ENCODE peak calls at places on chromosomes 13 and 19, in nine cellular contexts. J, F, H, B, O, V, G, Q and D are unnamed samples.

GRCh38 chr19:39405930-39406655 is 554 bp upstream of the ZFP36 start:
- DNase-seq in J (peak; percentile 83), F (no peak), H (peak; percentile 55), B (no peak), O (peak; percentile 98), V (peak; percentile 96), G (peak; percentile 97), Q (peak; percentile 83), D (no peak)

GRCh38 chr13:99124695-99125334 is 75.8 kb upstream of the UBAC2 start:
- DNase-seq in J (no peak), F (no peak), H (peak; percentile 69), B (peak; percentile 74), O (no peak), V (no peak), G (no peak), Q (no peak), D (peak; percentile 4)

GRCh38 chr19:28388988-28389387 is 824.0 kb downstream of the UQCRFS1 start:
- DNase-seq in J (no peak), F (no peak), H (no peak), B (no peak), O (no peak), V (no peak), G (no peak), Q (no peak), D (no peak)

GRCh38 chr13:49569993-49570689 is 15.2 kb downstream of the RCBTB1 start:
- DNase-seq in J (no peak), F (no peak), H (peak; percentile 84), B (no peak), O (no peak), V (no peak), G (no peak), Q (no peak), D (no peak)

GRCh38 chr19:19774354-19775033 is 41.6 kb upstream of the ZNF14 start:
- DNase-seq in J (no peak), F (no peak), H (no peak), B (no peak), O (no peak), V (no peak), G (no peak), Q (no peak), D (no peak)

GRCh38 chr19:29724102-29724641 is 9.1 kb upstream of the C19orf12 start:
- DNase-seq in J (no peak), F (peak; percentile 36), H (no peak), B (peak; percentile 3), O (peak; percentile 58), V (no peak), G (no peak), Q (peak; percentile 75), D (no peak)

GRCh38 chr13:99034333-99035085 is 56.6 kb upstream of the DOCK9 start:
- DNase-seq in J (no peak), F (no peak), H (no peak), B (no peak), O (no peak), V (no peak), G (no peak), Q (no peak), D (no peak)

GRCh38 chr19:13718733-13719132 is 45.6 kb upstream of the MRI1 start:
- DNase-seq in J (peak; percentile 56), F (no peak), H (peak; percentile 56), B (peak; percentile 66), O (no peak), V (peak; percentile 49), G (no peak), Q (peak; percentile 55), D (no peak)

GRCh38 chr13:96730676-96731075 is 263.6 kb downstream of the OXGR1 start:
- DNase-seq in J (no peak), F (no peak), H (peak; percentile 8), B (no peak), O (no peak), V (no peak), G (no peak), Q (no peak), D (no peak)

GRCh38 chr19:50252111-50252886 is 48.9 kb downstream of the MYH14 start:
- DNase-seq in J (peak; percentile 68), F (peak; percentile 44), H (no peak), B (no peak), O (no peak), V (peak; percentile 61), G (peak; percentile 25), Q (peak; percentile 69), D (no peak)

GRCh38 chr13:41011382-41011956 is 7.6 kb downstream of the ELF1 start:
- DNase-seq in J (no peak), F (no peak), H (no peak), B (no peak), O (no peak), V (no peak), G (no peak), Q (no peak), D (no peak)

GRCh38 chr13:73169971-73170370 is 111.2 kb downstream of the KLF5 start:
- DNase-seq in J (no peak), F (no peak), H (peak; percentile 61), B (no peak), O (no peak), V (no peak), G (no peak), Q (peak; percentile 49), D (no peak)

GRCh38 chr13:64274481-64275217 is 2859.0 kb upstream of the PCDH20 start:
- DNase-seq in J (no peak), F (no peak), H (peak; percentile 26), B (no peak), O (no peak), V (no peak), G (no peak), Q (no peak), D (no peak)

GRCh38 chr19:51904331-51905165 is at the start of gene ZNF649:
- DNase-seq in J (peak; percentile 92), F (peak; percentile 78), H (peak; percentile 78), B (peak; percentile 89), O (peak; percentile 92), V (peak; percentile 90), G (peak; percentile 75), Q (peak; percentile 96), D (peak; percentile 77)

GRCh38 chr19:54023191-54023590 is 31.8 kb downstream of the CACNG6 start:
- DNase-seq in J (no peak), F (no peak), H (no peak), B (no peak), O (no peak), V (no peak), G (no peak), Q (no peak), D (no peak)

GRCh38 chr13:38743499-38743898 is 56.6 kb downstream of the FREM2 start:
- DNase-seq in J (no peak), F (no peak), H (no peak), B (no peak), O (no peak), V (no peak), G (no peak), Q (no peak), D (no peak)

GRCh38 chr13:64158910-64159309 is 2743.3 kb upstream of the PCDH20 start:
- DNase-seq in J (no peak), F (no peak), H (peak; percentile 66), B (peak; percentile 68), O (no peak), V (no peak), G (no peak), Q (no peak), D (peak; percentile 60)

GRCh38 chr19:31902821-31903220 is 442.6 kb upstream of the ZNF507 start:
- DNase-seq in J (no peak), F (no peak), H (no peak), B (no peak), O (no peak), V (no peak), G (no peak), Q (no peak), D (no peak)

GRCh38 chr19:15291089-15291488 is 41.2 kb downstream of the BRD4 start:
- DNase-seq in J (no peak), F (no peak), H (peak; percentile 38), B (peak; percentile 70), O (no peak), V (no peak), G (no peak), Q (no peak), D (peak; percentile 66)
- TF ChIP-seq CTCF in J (no peak), F (no peak), H (no peak), B (no peak), O (no peak), V (no peak), G (no peak), Q (no peak), D (no peak)

DNA sequence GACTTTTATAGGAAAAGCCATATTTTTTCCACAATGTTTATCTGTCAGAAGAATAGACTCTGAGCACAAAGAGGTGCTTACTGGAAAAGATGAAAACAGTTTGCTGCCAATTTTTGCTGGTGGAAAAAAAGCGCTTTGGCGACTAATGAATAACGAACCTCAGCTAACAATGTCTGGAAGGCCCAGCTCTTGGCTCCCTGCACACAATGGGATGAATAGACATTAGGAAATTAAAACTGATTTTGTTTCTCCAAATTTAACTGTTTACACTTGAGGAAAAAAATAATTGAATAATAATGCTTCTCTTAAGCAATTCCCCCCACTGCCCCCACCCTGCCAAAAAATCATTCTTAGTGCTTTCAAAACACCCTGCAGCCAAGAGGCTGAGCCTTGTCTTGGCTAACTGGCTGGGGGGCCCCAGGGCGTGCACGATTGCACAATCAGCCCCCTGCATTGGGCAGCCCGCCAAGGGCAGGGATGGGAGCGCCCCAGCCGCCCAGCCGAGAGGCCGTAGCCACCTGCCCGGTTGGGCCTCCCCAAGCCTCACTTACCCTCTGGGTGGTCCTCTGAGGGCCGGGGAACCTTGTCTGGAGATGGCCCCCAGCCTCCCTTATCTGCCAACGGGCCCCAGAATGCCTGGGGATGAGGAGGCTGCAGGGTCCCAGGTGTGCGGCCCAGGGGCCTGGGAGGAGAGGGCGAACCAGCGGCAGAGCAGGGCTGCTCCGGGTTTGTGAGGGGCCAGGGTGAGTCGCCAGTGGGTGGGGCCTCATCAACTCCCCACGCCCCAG is 16.8 kb downstream of the CEBPG start:
- DNase-seq in J (peak; percentile 62), F (no peak), H (no peak), B (no peak), O (peak; percentile 72), V (peak; percentile 73), G (no peak), Q (no peak), D (no peak)
- TF ChIP-seq CTCF in J (no peak), F (no peak), H (no peak), B (no peak), O (no peak), V (no peak), G (no peak), Q (no peak), D (no peak)

GRCh38 chr19:3129112-3129511 is 6.7 kb upstream of the GNA15 start:
- DNase-seq in J (no peak), F (no peak), H (peak; percentile 43), B (peak; percentile 73), O (no peak), V (no peak), G (no peak), Q (peak; percentile 55), D (peak; percentile 61)
- TF ChIP-seq CTCF in J (no peak), F (peak; percentile 67), H (peak; percentile 78), B (peak; percentile 57), O (peak; percentile 24), V (peak; percentile 61), G (peak; percentile 71), Q (peak; percentile 52), D (peak; percentile 88)

DNA sequence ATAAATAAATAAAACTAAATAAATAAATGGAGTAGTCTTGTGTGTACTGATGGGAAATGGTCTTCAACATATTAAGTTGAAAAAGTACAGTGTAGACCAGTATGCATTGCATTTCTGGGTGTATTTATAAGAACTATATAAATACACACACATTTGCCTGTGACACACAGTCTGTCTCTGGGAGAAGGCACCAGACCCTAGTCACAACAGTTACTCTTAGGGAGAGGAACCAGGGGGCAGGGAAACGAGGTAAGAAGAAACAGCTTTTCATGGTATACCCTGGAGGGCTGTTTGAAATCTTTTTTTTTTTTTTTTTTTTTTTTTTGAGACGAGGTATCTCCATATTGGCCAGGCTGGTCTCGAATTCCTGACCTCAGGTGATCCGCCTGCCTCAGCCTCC is 2.8 kb upstream of the S1PR2 start:
- DNase-seq in J (no peak), F (no peak), H (no peak), B (no peak), O (no peak), V (no peak), G (no peak), Q (no peak), D (no peak)
- TF ChIP-seq CTCF in J (no peak), F (no peak), H (no peak), B (no peak), O (no peak), V (no peak), G (no peak), Q (no peak), D (no peak)